ENCODE peak calls at places on chromosomes 3 and 15, in five cellular contexts. One of them, this sample, is unnamed. For H3K4me1, the result is how much of the 10 kb centered on the place peaks cover.

GRCh38 chr3:44913868-44914468 is 39.6 kb downstream of the TGM4 start:
- DNase-seq in SK-N-SH: peak
- DNase-seq in colonic mucosa: peak
- DNase-seq in DND-41: peak
- DNase-seq in PC-3: peak
- DNase-seq in this sample: no peak

GRCh38 chr15:77532846-77533245 is 99.9 kb downstream of the LINGO1 start:
- DNase-seq in colonic mucosa: no peak
- DNase-seq in SK-N-SH: no peak
- DNase-seq in DND-41: no peak
- DNase-seq in PC-3: no peak
- DNase-seq in this sample: no peak

GRCh38 chr3:155647988-155648591 is 96.8 kb downstream of the PLCH1 start:
- DNase-seq in DND-41: no peak
- DNase-seq in PC-3: no peak
- DNase-seq in colonic mucosa: no peak
- DNase-seq in SK-N-SH: no peak
- DNase-seq in this sample: no peak

GRCh38 chr3:127342735-127343134 is 54.9 kb upstream of the PRR20G start:
- DNase-seq in DND-41: no peak
- DNase-seq in colonic mucosa: no peak
- DNase-seq in SK-N-SH: no peak
- DNase-seq in PC-3: no peak
- DNase-seq in this sample: no peak

GRCh38 chr3:152466784-152467183 is 198.1 kb downstream of the MBNL1 start:
- DNase-seq in PC-3: peak
- DNase-seq in DND-41: no peak
- DNase-seq in SK-N-SH: peak
- DNase-seq in colonic mucosa: no peak
- DNase-seq in this sample: no peak

GRCh38 chr3:73664389-73664788 is 39.6 kb upstream of the PDZRN3 start:
- DNase-seq in PC-3: no peak
- DNase-seq in SK-N-SH: no peak
- DNase-seq in colonic mucosa: no peak
- DNase-seq in DND-41: no peak
- DNase-seq in this sample: no peak

GRCh38 chr15:86317379-86317745 is 237.7 kb downstream of the AGBL1 start:
- DNase-seq in PC-3: no peak
- DNase-seq in SK-N-SH: no peak
- DNase-seq in DND-41: no peak
- DNase-seq in colonic mucosa: no peak
- DNase-seq in this sample: no peak

GRCh38 chr3:172139528-172140276 is 100.3 kb downstream of the FNDC3B start:
- DNase-seq in SK-N-SH: no peak
- DNase-seq in DND-41: no peak
- DNase-seq in colonic mucosa: no peak
- DNase-seq in PC-3: no peak
- DNase-seq in this sample: no peak

GRCh38 chr3:171453175-171453868 is 6.9 kb downstream of the TNIK start:
- DNase-seq in SK-N-SH: no peak
- DNase-seq in DND-41: no peak
- DNase-seq in PC-3: no peak
- DNase-seq in colonic mucosa: no peak
- DNase-seq in this sample: no peak

GRCh38 chr3:18295171-18295920 is 129.8 kb downstream of the SATB1 start:
- DNase-seq in PC-3: peak
- DNase-seq in DND-41: peak
- DNase-seq in colonic mucosa: peak
- DNase-seq in SK-N-SH: peak
- DNase-seq in this sample: peak

GRCh38 chr3:189477614-189478013 is 153.6 kb upstream of the TP63 start:
- DNase-seq in PC-3: no peak
- DNase-seq in colonic mucosa: no peak
- DNase-seq in SK-N-SH: no peak
- DNase-seq in DND-41: no peak
- DNase-seq in this sample: no peak

GRCh38 chr3:10501664-10502052 is 3.7 kb downstream of the ATP2B2 start:
- DNase-seq in SK-N-SH: no peak
- DNase-seq in colonic mucosa: no peak
- DNase-seq in PC-3: no peak
- DNase-seq in DND-41: no peak
- DNase-seq in this sample: peak

GRCh38 chr3:112351823-112352222 is 18.9 kb downstream of the CD200 start:
- DNase-seq in colonic mucosa: no peak
- DNase-seq in PC-3: no peak
- DNase-seq in SK-N-SH: no peak
- DNase-seq in DND-41: no peak
- DNase-seq in this sample: no peak

GRCh38 chr15:94324117-94324826 is 92.9 kb downstream of the MCTP2 start:
- DNase-seq in PC-3: peak
- DNase-seq in DND-41: peak
- DNase-seq in SK-N-SH: peak
- DNase-seq in colonic mucosa: peak
- DNase-seq in this sample: no peak

GRCh38 chr15:93608643-93609148 is 519.7 kb upstream of the RGMA start:
- DNase-seq in colonic mucosa: no peak
- DNase-seq in DND-41: no peak
- DNase-seq in PC-3: no peak
- DNase-seq in SK-N-SH: no peak
- DNase-seq in this sample: no peak

DNA sequence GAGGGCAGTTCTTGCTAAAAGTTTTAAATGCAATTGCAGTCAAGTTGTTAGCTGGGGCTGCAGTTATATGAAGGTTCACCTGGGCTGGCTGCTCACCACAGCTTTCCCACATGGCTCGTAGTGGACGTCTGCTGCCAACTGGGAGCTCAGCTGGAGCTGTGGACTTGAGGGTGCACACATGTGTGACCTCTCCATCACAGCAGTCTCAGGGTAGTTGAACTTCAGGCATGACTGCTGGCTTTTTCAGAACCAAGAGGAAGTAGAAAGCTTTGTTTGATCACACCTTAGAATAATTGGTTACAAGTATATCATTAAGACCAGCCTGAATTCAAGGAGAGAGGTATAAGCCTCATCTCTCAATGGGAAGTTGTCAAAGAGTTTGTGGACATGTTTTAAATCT is 74.1 kb downstream of the CHL1 start:
- DNase-seq in PC-3: no peak
- DNase-seq in DND-41: no peak
- DNase-seq in colonic mucosa: no peak
- DNase-seq in SK-N-SH: no peak
- DNase-seq in this sample: no peak
- H3K4me1 ChIP-seq in PC-3: under half
- H3K4me1 ChIP-seq in DND-41: under half
- H3K4me1 ChIP-seq in colonic mucosa: under half
- H3K4me1 ChIP-seq in SK-N-SH: under half
- H3K4me1 ChIP-seq in this sample: under half

GRCh38 chr3:9202546-9202945 is 46.9 kb downstream of the SRGAP3 start:
- DNase-seq in SK-N-SH: no peak
- DNase-seq in colonic mucosa: no peak
- DNase-seq in PC-3: no peak
- DNase-seq in DND-41: no peak
- DNase-seq in this sample: no peak
- H3K27ac ChIP-seq in SK-N-SH: no peak
- H3K27ac ChIP-seq in colonic mucosa: no peak
- H3K27ac ChIP-seq in PC-3: no peak
- H3K27ac ChIP-seq in DND-41: no peak
- H3K27ac ChIP-seq in this sample: no peak

DNA sequence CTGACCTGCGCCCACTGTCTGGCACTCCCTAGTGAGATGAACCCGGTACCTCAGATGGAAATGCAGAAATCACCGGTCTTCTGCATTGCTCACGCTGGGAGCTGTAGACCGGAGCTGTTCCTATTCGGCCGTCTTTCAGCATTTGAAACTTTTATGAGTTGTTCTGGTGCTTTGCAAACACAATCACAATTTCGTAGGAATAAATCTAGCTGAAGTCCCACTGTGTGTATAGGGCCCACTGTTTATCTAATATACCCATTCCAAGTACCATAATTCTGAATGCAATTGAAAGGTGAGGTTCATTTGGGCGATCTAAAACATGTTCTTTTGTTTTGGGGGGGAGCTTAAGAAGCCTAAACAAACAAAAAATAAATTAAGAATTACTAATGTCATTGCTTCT is 572.1 kb downstream of the FGF12 start:
- DNase-seq in DND-41: no peak
- DNase-seq in SK-N-SH: no peak
- DNase-seq in PC-3: no peak
- DNase-seq in colonic mucosa: no peak
- DNase-seq in this sample: no peak
- H3K9ac ChIP-seq in DND-41: no peak
- H3K9ac ChIP-seq in SK-N-SH: no peak
- H3K9ac ChIP-seq in PC-3: no peak
- H3K9ac ChIP-seq in colonic mucosa: no peak
- H3K9ac ChIP-seq in this sample: no peak

DNA sequence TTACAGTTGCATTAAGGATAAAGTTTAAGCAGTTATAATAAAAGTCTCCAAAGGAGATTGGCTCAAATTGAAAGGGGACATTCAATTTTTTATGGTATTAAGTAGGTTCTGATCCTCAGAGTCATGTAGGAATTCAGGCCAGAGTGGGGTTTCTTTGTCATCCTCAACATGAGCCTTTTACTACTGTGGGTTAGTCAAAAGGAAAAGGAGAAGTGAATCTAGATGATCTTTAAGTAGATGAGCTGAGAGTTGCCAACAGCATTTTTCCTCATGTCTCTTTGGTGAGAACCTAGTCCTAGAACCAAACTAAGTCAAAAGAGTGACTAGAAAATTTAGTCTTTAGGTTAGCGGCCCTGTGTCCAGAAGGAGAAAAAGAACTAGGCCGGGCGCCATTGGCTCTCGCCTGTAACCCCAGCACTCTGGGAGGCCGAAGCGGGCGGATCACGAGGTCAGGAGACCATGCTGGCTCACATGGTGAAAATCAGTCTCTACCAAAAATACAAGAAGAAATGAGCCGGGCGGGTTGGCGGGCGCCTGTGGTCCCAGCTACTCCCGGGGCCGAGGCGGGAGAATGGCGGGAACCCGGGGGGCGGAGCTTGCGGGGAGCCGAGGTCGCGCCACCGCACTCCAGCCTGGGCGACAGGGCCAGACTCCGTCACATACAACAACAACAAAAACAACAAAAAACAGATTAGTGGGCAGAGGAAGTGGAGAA is 4.2 kb upstream of the CHL1 start:
- DNase-seq in colonic mucosa: no peak
- DNase-seq in DND-41: no peak
- DNase-seq in SK-N-SH: no peak
- DNase-seq in PC-3: no peak
- DNase-seq in this sample: no peak
- H3K4me1 ChIP-seq in colonic mucosa: under half
- H3K4me1 ChIP-seq in DND-41: under half
- H3K4me1 ChIP-seq in SK-N-SH: under half
- H3K4me1 ChIP-seq in PC-3: under half
- H3K4me1 ChIP-seq in this sample: under half

DNA sequence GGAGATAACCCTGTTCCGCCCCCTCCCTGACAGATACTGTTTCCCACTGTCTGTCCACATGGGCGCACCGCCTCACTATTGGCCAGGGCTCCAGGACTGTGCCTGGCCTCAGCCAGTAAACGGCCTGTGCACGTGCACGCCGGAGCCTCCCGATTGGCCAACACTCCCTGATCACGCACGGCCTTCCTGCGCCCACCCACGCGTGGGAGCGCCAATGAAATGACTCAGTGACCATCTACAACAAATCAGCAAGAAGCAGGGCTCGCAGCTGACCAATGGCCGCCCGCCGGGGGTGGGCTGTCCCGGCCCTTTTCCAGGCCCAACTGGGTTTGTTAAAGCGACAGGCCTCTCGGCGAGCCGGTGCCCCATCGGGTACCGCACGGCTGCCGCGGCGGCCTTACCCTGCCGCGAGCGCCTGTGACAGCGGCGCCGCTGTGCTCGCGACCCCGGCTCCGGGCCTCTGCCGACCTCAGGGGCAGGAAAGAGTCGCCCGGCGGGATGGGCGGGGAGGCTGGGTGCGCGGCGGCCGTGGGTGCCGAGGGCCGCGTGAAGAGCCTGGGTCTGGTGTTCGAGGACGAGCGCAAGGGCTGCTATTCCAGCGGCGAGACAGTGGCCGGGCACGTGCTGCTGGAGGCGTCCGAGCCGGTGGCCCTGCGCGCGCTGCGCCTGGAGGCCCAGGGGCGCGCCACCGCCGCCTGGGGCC is at the start of gene ARRDC4:
- DNase-seq in SK-N-SH: peak
- DNase-seq in DND-41: peak
- DNase-seq in colonic mucosa: peak
- DNase-seq in PC-3: peak
- DNase-seq in this sample: peak
- H3K27ac ChIP-seq in SK-N-SH: peak
- H3K27ac ChIP-seq in DND-41: peak
- H3K27ac ChIP-seq in colonic mucosa: peak
- H3K27ac ChIP-seq in PC-3: no peak
- H3K27ac ChIP-seq in this sample: peak

DNA sequence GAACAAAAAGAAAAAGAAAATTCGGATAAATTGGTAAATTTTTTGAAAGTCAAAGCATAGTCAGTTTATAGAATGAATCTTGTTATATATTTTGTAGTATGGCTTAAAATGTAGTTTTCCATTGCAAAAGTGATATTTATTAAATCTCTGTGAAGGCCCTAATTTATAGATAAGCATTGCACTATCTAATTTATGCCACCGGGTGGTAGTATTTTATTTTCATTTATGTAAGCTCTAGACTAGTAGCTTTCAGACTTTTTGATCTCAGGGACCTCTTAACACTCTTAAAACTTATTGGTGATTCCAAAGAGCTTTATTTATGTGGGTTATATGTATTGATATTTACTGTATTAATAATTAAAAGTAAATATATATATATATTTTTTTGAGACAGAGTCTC is 133.9 kb upstream of the LRRFIP2 start:
- DNase-seq in colonic mucosa: no peak
- DNase-seq in SK-N-SH: peak
- DNase-seq in DND-41: no peak
- DNase-seq in PC-3: peak
- DNase-seq in this sample: no peak
- H3K9ac ChIP-seq in colonic mucosa: no peak
- H3K9ac ChIP-seq in SK-N-SH: no peak
- H3K9ac ChIP-seq in DND-41: no peak
- H3K9ac ChIP-seq in PC-3: no peak
- H3K9ac ChIP-seq in this sample: no peak

DNA sequence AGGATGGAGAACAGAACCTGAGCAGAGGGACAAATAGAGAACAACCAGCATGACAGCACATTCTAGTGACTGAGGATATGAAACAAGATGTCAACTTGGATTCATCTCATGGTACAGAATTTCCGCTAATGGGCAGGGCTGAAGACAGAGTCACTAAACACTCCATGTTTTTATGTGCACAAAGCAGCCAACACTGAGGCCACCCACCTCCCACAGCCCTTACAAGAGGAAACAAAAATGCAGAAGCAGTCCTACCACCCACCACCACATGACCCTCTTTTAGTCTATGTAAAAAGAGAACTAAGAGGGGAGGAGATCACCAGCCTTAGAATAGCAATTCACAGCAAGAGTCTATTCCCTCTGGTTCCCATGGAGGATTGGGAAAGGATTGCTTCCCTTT is 131.4 kb upstream of the UBE2E2 start:
- DNase-seq in DND-41: no peak
- DNase-seq in colonic mucosa: no peak
- DNase-seq in SK-N-SH: no peak
- DNase-seq in PC-3: no peak
- DNase-seq in this sample: no peak
- H3K4me1 ChIP-seq in DND-41: under half
- H3K4me1 ChIP-seq in colonic mucosa: under half
- H3K4me1 ChIP-seq in SK-N-SH: under half
- H3K4me1 ChIP-seq in PC-3: under half
- H3K4me1 ChIP-seq in this sample: under half

This sample was measured in kidney.